ENCODE peak calls at places on chromosome 7, in nine cellular contexts. Q, B, N, X, J, P, U, M and F are unnamed samples.

GRCh38 chr7:30428586-30429530 is 49.7 kb downstream of the NOD1 start:
- DNase-seq in J (no peak), Q (no peak), B (no peak), M (peak), P (no peak), U (no peak), N (peak), X (no peak), F (no peak)

GRCh38 chr7:136877509-136877908 is 9.1 kb downstream of the CHRM2 start:
- DNase-seq in U (no peak), J (no peak), X (no peak), P (no peak), N (no peak), B (no peak), Q (peak), M (no peak), F (no peak)

GRCh38 chr7:78803471-78803870 is 650.0 kb downstream of the MAGI2 start:
- DNase-seq in B (no peak), U (no peak), M (no peak), J (no peak), Q (no peak), N (no peak), P (no peak), X (no peak), F (no peak)

GRCh38 chr7:771241-772004 is 44.3 kb upstream of the PRKAR1B start:
- DNase-seq in M (peak), B (no peak), Q (no peak), X (no peak), U (peak), J (peak), P (no peak), N (peak), F (no peak)

GRCh38 chr7:132518102-132518838 is 58.0 kb downstream of the PLXNA4 start:
- DNase-seq in M (no peak), Q (no peak), U (no peak), J (no peak), X (peak), P (peak), B (no peak), N (no peak), F (no peak)

GRCh38 chr7:69596056-69596455 is 2.2 kb upstream of the AUTS2 start:
- DNase-seq in X (no peak), J (no peak), M (no peak), U (no peak), Q (no peak), N (no peak), P (no peak), B (no peak), F (no peak)

GRCh38 chr7:126426652-126427051 is 826.1 kb downstream of the GRM8 start:
- DNase-seq in Q (no peak), U (no peak), B (no peak), P (no peak), M (no peak), J (no peak), X (no peak), N (no peak), F (no peak)

GRCh38 chr7:24129597-24129996 is 154.4 kb upstream of the NPY start:
- DNase-seq in N (no peak), J (no peak), M (no peak), B (peak), Q (peak), P (no peak), U (no peak), X (no peak), F (peak)

GRCh38 chr7:84364708-84365107 is 170.1 kb upstream of the SEMA3A start:
- DNase-seq in Q (no peak), B (peak), P (no peak), U (no peak), M (no peak), J (no peak), N (no peak), X (peak), F (peak)

GRCh38 chr7:23471090-23471859 is 984 bp upstream of the IGF2BP3 start:
- DNase-seq in J (no peak), Q (peak), N (no peak), U (peak), P (peak), M (peak), X (peak), B (no peak), F (no peak)

GRCh38 chr7:36723951-36724664 is at the start of gene AOAH:
- DNase-seq in J (peak), U (peak), N (peak), X (no peak), Q (peak), M (peak), B (no peak), P (no peak), F (no peak)

GRCh38 chr7:73811760-73812168 is 19.0 kb upstream of the CLDN4 start:
- DNase-seq in Q (peak), P (peak), N (peak), J (peak), M (peak), X (peak), B (no peak), U (peak), F (peak)

DNA sequence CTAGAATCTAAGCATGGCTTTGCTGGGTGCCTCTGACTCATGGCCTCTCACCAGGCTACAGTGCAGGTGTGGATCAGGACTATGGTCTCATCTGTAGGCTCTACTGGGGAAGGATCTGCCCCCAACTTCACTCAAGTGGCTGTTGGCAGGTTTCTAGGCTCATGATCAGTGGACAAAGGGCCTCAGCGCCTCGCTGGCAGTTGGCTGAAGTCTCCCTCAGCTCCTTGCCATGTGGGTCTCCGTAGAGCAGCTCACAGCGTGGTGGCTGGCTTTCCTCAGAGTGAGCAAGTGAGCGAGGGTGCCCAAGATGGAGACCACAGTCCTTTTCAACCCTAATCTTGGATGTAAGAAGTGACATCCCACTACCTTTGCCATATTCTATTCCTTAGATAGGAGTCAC is 238.0 kb downstream of the COBL start:
- DNase-seq in P (no peak), N (no peak), Q (no peak), J (no peak), M (no peak), U (no peak), X (no peak), B (no peak), F (no peak)
- H3K4me3 ChIP-seq in P (no peak), N (no peak), Q (no peak), J (no peak), M (no peak), U (no peak), X (no peak), B (no peak), F (no peak)

GRCh38 chr7:1967512-1968396 is 265.0 kb downstream of the MAD1L1 start:
- DNase-seq in P (no peak), Q (no peak), J (peak), N (no peak), U (no peak), B (no peak), M (no peak), X (no peak), F (no peak)
- TF ChIP-seq CTCF in P (no peak), Q (no peak), J (no peak), N (no peak), U (no peak), B (no peak), M (no peak), X (no peak), F (no peak)

GRCh38 chr7:12256025-12256570 is 45.0 kb downstream of the TMEM106B start:
- DNase-seq in J (no peak), X (no peak), M (no peak), B (no peak), Q (peak), P (no peak), U (no peak), N (no peak), F (no peak)

GRCh38 chr7:12258074-12258473 is 47.0 kb downstream of the TMEM106B start:
- DNase-seq in N (no peak), U (no peak), P (no peak), Q (no peak), B (no peak), M (no peak), J (no peak), X (no peak), F (no peak)

DNA sequence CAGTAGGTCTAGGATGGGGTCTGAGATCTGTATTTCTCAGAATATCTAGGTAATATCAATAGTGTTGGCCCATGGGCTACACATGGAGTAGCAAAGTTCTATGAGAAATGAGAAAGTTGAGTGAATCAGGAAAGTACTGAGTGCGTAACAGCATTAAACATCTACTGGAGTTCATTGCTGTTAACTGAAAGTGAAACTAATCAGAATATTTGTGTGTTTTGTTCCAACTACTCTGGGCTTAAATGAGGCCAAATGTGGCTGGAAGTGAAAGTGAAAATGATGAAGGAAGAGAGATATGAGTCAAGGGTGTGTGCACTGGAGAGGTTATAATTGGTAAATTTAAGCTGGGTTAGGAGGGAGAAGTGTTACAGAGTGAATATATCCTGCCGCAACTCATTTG is 46.5 kb downstream of the TMEM106B start:
- DNase-seq in X (no peak), M (no peak), N (no peak), B (no peak), J (no peak), Q (peak), P (peak), U (no peak), F (peak)
- H3K4me3 ChIP-seq in X (no peak), M (no peak), N (no peak), B (no peak), J (no peak), Q (no peak), P (no peak), U (no peak), F (no peak)

DNA sequence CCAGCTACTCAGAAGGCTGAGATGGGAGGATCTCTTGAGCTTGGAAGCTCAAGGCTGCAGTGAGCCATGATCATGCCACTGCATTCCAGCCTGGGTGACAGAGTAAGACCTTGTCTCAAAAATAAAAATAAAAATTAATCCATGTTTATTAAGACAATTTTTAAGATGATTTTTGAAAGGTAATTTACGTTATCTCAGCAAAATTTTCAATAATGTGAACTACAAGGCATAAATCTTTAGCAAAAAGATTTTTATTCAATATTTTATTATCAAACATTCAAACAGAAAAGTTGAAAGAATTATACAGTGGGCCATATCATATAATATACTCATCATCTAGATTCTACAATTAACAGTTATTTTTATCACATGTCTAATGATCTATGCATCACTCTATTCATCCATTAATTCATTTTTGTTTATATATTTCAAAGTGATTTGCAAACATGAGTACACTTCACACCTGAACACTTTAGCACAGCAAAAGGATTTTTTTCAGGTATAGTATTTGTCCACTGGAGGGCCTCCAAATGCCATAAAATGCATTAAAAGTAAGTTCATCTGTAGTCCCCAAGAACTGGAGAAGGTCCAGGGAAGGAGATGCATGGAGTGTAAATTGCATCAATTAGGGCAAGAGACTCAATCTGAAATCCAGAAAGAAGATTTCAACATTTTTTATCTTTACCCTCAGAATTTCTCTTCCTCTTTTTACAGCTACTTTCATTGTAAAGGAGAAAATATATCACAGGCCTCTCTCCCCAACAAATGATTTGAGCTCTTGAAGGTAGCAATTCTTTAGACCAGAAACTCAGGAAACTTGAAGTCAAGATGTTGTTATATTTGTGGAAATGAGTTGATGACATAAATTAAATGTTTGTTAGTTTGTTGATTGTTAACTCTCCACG is 38.6 kb upstream of the RSBN1L start:
- DNase-seq in P (peak), B (no peak), X (peak), J (no peak), M (no peak), Q (peak), N (no peak), U (no peak), F (peak)
- TF ChIP-seq CTCF in P (peak), B (peak), X (peak), J (peak), M (peak), Q (peak), N (no peak), U (no peak), F (peak)

GRCh38 chr7:137903382-137904169 is 56.8 kb upstream of the DGKI start:
- DNase-seq in P (peak), X (peak), N (peak), J (no peak), B (peak), M (peak), U (no peak), Q (peak), F (peak)
- H3K4me3 ChIP-seq in P (no peak), X (no peak), N (no peak), J (no peak), B (no peak), M (no peak), U (no peak), Q (no peak), F (no peak)

DNA sequence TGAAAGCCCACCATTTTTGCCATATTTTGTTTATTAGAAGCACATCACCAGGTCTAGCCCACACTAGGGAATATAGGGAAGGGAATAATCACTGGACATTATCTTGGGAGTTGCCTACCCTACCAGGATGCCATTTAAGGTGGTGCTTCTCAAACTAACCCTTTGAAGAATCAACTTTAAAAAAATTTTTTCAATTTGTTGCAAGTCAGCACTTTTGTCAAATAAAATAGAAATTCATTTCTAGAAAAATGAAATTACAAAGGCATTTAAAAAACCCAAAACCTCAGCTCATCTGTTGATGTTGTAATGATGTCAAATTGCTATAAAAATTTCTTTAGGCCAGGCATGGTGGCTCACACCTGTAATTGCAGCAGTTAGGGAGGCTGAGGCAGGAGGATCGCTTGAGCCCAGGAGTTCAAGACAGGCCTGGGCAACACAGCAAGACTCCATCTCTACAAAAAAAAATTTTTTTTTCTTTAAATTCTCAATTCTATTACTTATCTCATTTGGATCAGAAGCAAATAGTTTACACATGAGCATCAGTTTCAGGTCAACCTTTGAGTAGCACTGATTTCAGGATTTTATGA is 2.5 kb upstream of the NFE2L3 start:
- DNase-seq in N (no peak), X (no peak), B (no peak), M (no peak), Q (no peak), P (no peak), J (no peak), U (no peak), F (no peak)
- TF ChIP-seq CTCF in N (no peak), X (no peak), B (no peak), M (no peak), Q (no peak), P (no peak), J (no peak), U (no peak), F (no peak)

DNA sequence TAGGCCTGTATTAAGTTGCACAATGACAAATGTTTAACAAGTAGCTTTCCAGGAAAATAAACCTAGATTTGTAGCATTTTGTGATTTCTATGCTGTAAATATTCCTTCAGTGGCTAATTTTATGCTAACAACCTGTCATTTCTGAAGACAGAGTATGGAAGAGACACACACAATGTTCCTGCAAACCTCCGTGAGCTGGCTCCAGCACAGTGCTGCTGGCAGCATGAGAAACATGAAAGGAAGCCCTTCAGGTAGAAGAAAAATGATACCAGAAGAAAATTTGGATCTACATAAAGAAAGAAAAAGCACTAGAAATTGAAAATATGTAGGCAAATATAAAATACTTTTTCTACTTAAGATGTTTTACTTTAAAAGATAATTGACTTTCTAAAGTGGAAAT is 69.5 kb upstream of the CTTNBP2 start:
- DNase-seq in J (no peak), M (no peak), X (no peak), B (no peak), N (no peak), Q (no peak), U (no peak), P (no peak), F (no peak)
- H3K4me3 ChIP-seq in J (no peak), M (no peak), X (no peak), B (no peak), N (no peak), Q (no peak), U (no peak), P (no peak), F (no peak)